ENCODE peak calls at places on chromosomes 3 and 15, in ten cellular contexts. One of them, this sample, is unnamed.

GRCh38 chr3:184461219-184461618 is 81.4 kb downstream of the CHRD start:
- DNase-seq in breast epithelium: no peak
- DNase-seq in SJSA1: no peak
- DNase-seq in fibroblast of lung: no peak
- DNase-seq in HFF-Myc: no peak
- DNase-seq in CD8-positive, alpha-beta memory T cell: no peak
- DNase-seq in mucosa of descending colon: no peak
- DNase-seq in prostate gland: no peak
- DNase-seq in astrocyte of the spinal cord: no peak
- DNase-seq in IMR-90: no peak
- DNase-seq in this sample: no peak

GRCh38 chr15:52558196-52558595 is 10.6 kb downstream of the ARPP19 start:
- DNase-seq in breast epithelium: no peak
- DNase-seq in SJSA1: peak
- DNase-seq in fibroblast of lung: peak
- DNase-seq in HFF-Myc: peak
- DNase-seq in CD8-positive, alpha-beta memory T cell: peak
- DNase-seq in mucosa of descending colon: no peak
- DNase-seq in prostate gland: no peak
- DNase-seq in astrocyte of the spinal cord: peak
- DNase-seq in IMR-90: peak
- DNase-seq in this sample: peak

GRCh38 chr3:11335056-11335608 is 62.9 kb downstream of the ATG7 start:
- DNase-seq in breast epithelium: no peak
- DNase-seq in SJSA1: peak
- DNase-seq in fibroblast of lung: peak
- DNase-seq in HFF-Myc: peak
- DNase-seq in CD8-positive, alpha-beta memory T cell: no peak
- DNase-seq in mucosa of descending colon: peak
- DNase-seq in prostate gland: peak
- DNase-seq in astrocyte of the spinal cord: peak
- DNase-seq in IMR-90: peak
- DNase-seq in this sample: peak

GRCh38 chr3:40576431-40576830 is 51.7 kb downstream of the ZNF621 start:
- DNase-seq in breast epithelium: no peak
- DNase-seq in SJSA1: no peak
- DNase-seq in fibroblast of lung: peak
- DNase-seq in HFF-Myc: no peak
- DNase-seq in CD8-positive, alpha-beta memory T cell: no peak
- DNase-seq in mucosa of descending colon: no peak
- DNase-seq in prostate gland: no peak
- DNase-seq in astrocyte of the spinal cord: peak
- DNase-seq in IMR-90: no peak
- DNase-seq in this sample: no peak

GRCh38 chr3:34388836-34389235 is 590.4 kb downstream of the PDCD6IP start:
- DNase-seq in breast epithelium: no peak
- DNase-seq in SJSA1: no peak
- DNase-seq in fibroblast of lung: no peak
- DNase-seq in HFF-Myc: no peak
- DNase-seq in CD8-positive, alpha-beta memory T cell: no peak
- DNase-seq in mucosa of descending colon: no peak
- DNase-seq in prostate gland: no peak
- DNase-seq in astrocyte of the spinal cord: no peak
- DNase-seq in IMR-90: no peak
- DNase-seq in this sample: no peak

GRCh38 chr15:66252411-66253295 is 897 bp downstream of the MEGF11 start:
- DNase-seq in breast epithelium: no peak
- DNase-seq in SJSA1: peak
- DNase-seq in fibroblast of lung: peak
- DNase-seq in HFF-Myc: no peak
- DNase-seq in CD8-positive, alpha-beta memory T cell: peak
- DNase-seq in mucosa of descending colon: peak
- DNase-seq in prostate gland: peak
- DNase-seq in astrocyte of the spinal cord: peak
- DNase-seq in IMR-90: no peak
- DNase-seq in this sample: peak

GRCh38 chr3:126390751-126391150 is 4.0 kb upstream of the CFAP100 start:
- DNase-seq in breast epithelium: no peak
- DNase-seq in SJSA1: no peak
- DNase-seq in fibroblast of lung: no peak
- DNase-seq in HFF-Myc: no peak
- DNase-seq in CD8-positive, alpha-beta memory T cell: no peak
- DNase-seq in mucosa of descending colon: no peak
- DNase-seq in prostate gland: no peak
- DNase-seq in astrocyte of the spinal cord: no peak
- DNase-seq in IMR-90: no peak
- DNase-seq in this sample: no peak

GRCh38 chr3:65245133-65246076 is 557.6 kb upstream of the ADAMTS9 start:
- DNase-seq in breast epithelium: no peak
- DNase-seq in SJSA1: no peak
- DNase-seq in fibroblast of lung: peak
- DNase-seq in HFF-Myc: no peak
- DNase-seq in CD8-positive, alpha-beta memory T cell: no peak
- DNase-seq in mucosa of descending colon: peak
- DNase-seq in prostate gland: no peak
- DNase-seq in astrocyte of the spinal cord: peak
- DNase-seq in IMR-90: peak
- DNase-seq in this sample: no peak

GRCh38 chr3:18370672-18371071 is 54.5 kb downstream of the SATB1 start:
- DNase-seq in breast epithelium: no peak
- DNase-seq in SJSA1: no peak
- DNase-seq in fibroblast of lung: no peak
- DNase-seq in HFF-Myc: no peak
- DNase-seq in CD8-positive, alpha-beta memory T cell: no peak
- DNase-seq in mucosa of descending colon: no peak
- DNase-seq in prostate gland: no peak
- DNase-seq in astrocyte of the spinal cord: no peak
- DNase-seq in IMR-90: no peak
- DNase-seq in this sample: no peak

GRCh38 chr15:64713592-64713991 is 61.8 kb downstream of the RBPMS2 start:
- DNase-seq in breast epithelium: no peak
- DNase-seq in SJSA1: no peak
- DNase-seq in fibroblast of lung: no peak
- DNase-seq in HFF-Myc: no peak
- DNase-seq in CD8-positive, alpha-beta memory T cell: no peak
- DNase-seq in mucosa of descending colon: no peak
- DNase-seq in prostate gland: no peak
- DNase-seq in astrocyte of the spinal cord: no peak
- DNase-seq in IMR-90: no peak
- DNase-seq in this sample: no peak

GRCh38 chr3:129599607-129600006 is 6.9 kb downstream of the PLXND1 start:
- DNase-seq in breast epithelium: no peak
- DNase-seq in SJSA1: peak
- DNase-seq in fibroblast of lung: peak
- DNase-seq in HFF-Myc: no peak
- DNase-seq in CD8-positive, alpha-beta memory T cell: no peak
- DNase-seq in mucosa of descending colon: no peak
- DNase-seq in prostate gland: no peak
- DNase-seq in astrocyte of the spinal cord: peak
- DNase-seq in IMR-90: peak
- DNase-seq in this sample: peak

GRCh38 chr3:133249490-133249889 is 150.4 kb upstream of the BFSP2 start:
- DNase-seq in breast epithelium: no peak
- DNase-seq in SJSA1: no peak
- DNase-seq in fibroblast of lung: no peak
- DNase-seq in HFF-Myc: no peak
- DNase-seq in CD8-positive, alpha-beta memory T cell: no peak
- DNase-seq in mucosa of descending colon: no peak
- DNase-seq in prostate gland: no peak
- DNase-seq in astrocyte of the spinal cord: no peak
- DNase-seq in IMR-90: no peak
- DNase-seq in this sample: no peak

GRCh38 chr3:134792700-134793099 is 2.4 kb upstream of the EPHB1 start:
- DNase-seq in breast epithelium: no peak
- DNase-seq in SJSA1: no peak
- DNase-seq in fibroblast of lung: no peak
- DNase-seq in HFF-Myc: no peak
- DNase-seq in CD8-positive, alpha-beta memory T cell: no peak
- DNase-seq in mucosa of descending colon: no peak
- DNase-seq in prostate gland: no peak
- DNase-seq in astrocyte of the spinal cord: no peak
- DNase-seq in IMR-90: no peak
- DNase-seq in this sample: no peak

GRCh38 chr3:125310623-125311076 is 64.5 kb downstream of the ZNF148 start:
- DNase-seq in breast epithelium: no peak
- DNase-seq in SJSA1: peak
- DNase-seq in fibroblast of lung: no peak
- DNase-seq in HFF-Myc: no peak
- DNase-seq in CD8-positive, alpha-beta memory T cell: peak
- DNase-seq in mucosa of descending colon: peak
- DNase-seq in prostate gland: no peak
- DNase-seq in astrocyte of the spinal cord: no peak
- DNase-seq in IMR-90: no peak
- DNase-seq in this sample: no peak
- H3K4me3 ChIP-seq in breast epithelium: peak
- H3K4me3 ChIP-seq in SJSA1: peak
- H3K4me3 ChIP-seq in fibroblast of lung: no peak
- H3K4me3 ChIP-seq in HFF-Myc: no peak
- H3K4me3 ChIP-seq in CD8-positive, alpha-beta memory T cell: peak
- H3K4me3 ChIP-seq in mucosa of descending colon: no peak
- H3K4me3 ChIP-seq in prostate gland: no peak
- H3K4me3 ChIP-seq in astrocyte of the spinal cord: no peak
- H3K4me3 ChIP-seq in IMR-90: no peak
- H3K4me3 ChIP-seq in this sample: no peak

GRCh38 chr15:76059320-76060097 is at the start of gene TMEM266:
- DNase-seq in breast epithelium: no peak
- DNase-seq in SJSA1: no peak
- DNase-seq in fibroblast of lung: peak
- DNase-seq in HFF-Myc: no peak
- DNase-seq in CD8-positive, alpha-beta memory T cell: no peak
- DNase-seq in mucosa of descending colon: peak
- DNase-seq in prostate gland: peak
- DNase-seq in astrocyte of the spinal cord: peak
- DNase-seq in IMR-90: peak
- DNase-seq in this sample: no peak
- H3K4me3 ChIP-seq in breast epithelium: peak
- H3K4me3 ChIP-seq in SJSA1: peak
- H3K4me3 ChIP-seq in fibroblast of lung: peak
- H3K4me3 ChIP-seq in HFF-Myc: peak
- H3K4me3 ChIP-seq in CD8-positive, alpha-beta memory T cell: peak
- H3K4me3 ChIP-seq in mucosa of descending colon: peak
- H3K4me3 ChIP-seq in prostate gland: peak
- H3K4me3 ChIP-seq in astrocyte of the spinal cord: peak
- H3K4me3 ChIP-seq in IMR-90: peak
- H3K4me3 ChIP-seq in this sample: peak

GRCh38 chr3:156483426-156483825 is 71.5 kb downstream of the SSR3 start:
- DNase-seq in breast epithelium: no peak
- DNase-seq in SJSA1: peak
- DNase-seq in fibroblast of lung: peak
- DNase-seq in HFF-Myc: peak
- DNase-seq in CD8-positive, alpha-beta memory T cell: no peak
- DNase-seq in mucosa of descending colon: peak
- DNase-seq in prostate gland: no peak
- DNase-seq in astrocyte of the spinal cord: peak
- DNase-seq in IMR-90: peak
- DNase-seq in this sample: peak
- H3K4me3 ChIP-seq in breast epithelium: no peak
- H3K4me3 ChIP-seq in SJSA1: no peak
- H3K4me3 ChIP-seq in fibroblast of lung: no peak
- H3K4me3 ChIP-seq in HFF-Myc: peak
- H3K4me3 ChIP-seq in CD8-positive, alpha-beta memory T cell: peak
- H3K4me3 ChIP-seq in mucosa of descending colon: no peak
- H3K4me3 ChIP-seq in prostate gland: no peak
- H3K4me3 ChIP-seq in astrocyte of the spinal cord: no peak
- H3K4me3 ChIP-seq in IMR-90: no peak
- H3K4me3 ChIP-seq in this sample: no peak

DNA sequence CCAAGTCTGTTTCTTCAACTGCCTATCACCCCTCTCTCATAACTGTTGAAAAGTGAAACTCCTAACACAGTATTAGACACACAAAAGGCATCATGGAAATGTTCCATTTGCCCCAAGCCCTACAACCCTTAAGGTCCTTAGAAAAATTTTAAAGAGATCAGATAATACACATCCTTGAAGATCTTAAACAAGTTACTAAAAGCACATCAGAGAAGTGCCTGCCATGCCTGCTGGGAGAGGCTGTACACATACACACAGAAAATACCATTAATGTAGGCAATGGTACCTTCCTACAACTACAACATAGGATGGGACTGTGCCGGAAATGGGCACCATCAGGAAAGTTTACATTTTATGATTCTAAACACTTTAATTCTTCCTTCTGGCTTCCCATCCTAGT is 3.3 kb downstream of the ADAM10 start:
- DNase-seq in breast epithelium: no peak
- DNase-seq in SJSA1: no peak
- DNase-seq in fibroblast of lung: no peak
- DNase-seq in HFF-Myc: no peak
- DNase-seq in CD8-positive, alpha-beta memory T cell: no peak
- DNase-seq in mucosa of descending colon: no peak
- DNase-seq in prostate gland: no peak
- DNase-seq in astrocyte of the spinal cord: no peak
- DNase-seq in IMR-90: no peak
- DNase-seq in this sample: no peak
- H3K4me3 ChIP-seq in breast epithelium: no peak
- H3K4me3 ChIP-seq in SJSA1: no peak
- H3K4me3 ChIP-seq in fibroblast of lung: peak
- H3K4me3 ChIP-seq in HFF-Myc: peak
- H3K4me3 ChIP-seq in CD8-positive, alpha-beta memory T cell: no peak
- H3K4me3 ChIP-seq in mucosa of descending colon: no peak
- H3K4me3 ChIP-seq in prostate gland: no peak
- H3K4me3 ChIP-seq in astrocyte of the spinal cord: no peak
- H3K4me3 ChIP-seq in IMR-90: peak
- H3K4me3 ChIP-seq in this sample: no peak

GRCh38 chr15:36401586-36401966 is 177.8 kb upstream of the CDIN1 start:
- DNase-seq in breast epithelium: no peak
- DNase-seq in SJSA1: peak
- DNase-seq in fibroblast of lung: no peak
- DNase-seq in HFF-Myc: no peak
- DNase-seq in CD8-positive, alpha-beta memory T cell: no peak
- DNase-seq in mucosa of descending colon: no peak
- DNase-seq in prostate gland: no peak
- DNase-seq in astrocyte of the spinal cord: no peak
- DNase-seq in IMR-90: no peak
- DNase-seq in this sample: no peak
- H3K4me3 ChIP-seq in breast epithelium: no peak
- H3K4me3 ChIP-seq in SJSA1: peak
- H3K4me3 ChIP-seq in fibroblast of lung: peak
- H3K4me3 ChIP-seq in HFF-Myc: no peak
- H3K4me3 ChIP-seq in CD8-positive, alpha-beta memory T cell: no peak
- H3K4me3 ChIP-seq in mucosa of descending colon: no peak
- H3K4me3 ChIP-seq in prostate gland: no peak
- H3K4me3 ChIP-seq in astrocyte of the spinal cord: no peak
- H3K4me3 ChIP-seq in IMR-90: no peak
- H3K4me3 ChIP-seq in this sample: no peak

DNA sequence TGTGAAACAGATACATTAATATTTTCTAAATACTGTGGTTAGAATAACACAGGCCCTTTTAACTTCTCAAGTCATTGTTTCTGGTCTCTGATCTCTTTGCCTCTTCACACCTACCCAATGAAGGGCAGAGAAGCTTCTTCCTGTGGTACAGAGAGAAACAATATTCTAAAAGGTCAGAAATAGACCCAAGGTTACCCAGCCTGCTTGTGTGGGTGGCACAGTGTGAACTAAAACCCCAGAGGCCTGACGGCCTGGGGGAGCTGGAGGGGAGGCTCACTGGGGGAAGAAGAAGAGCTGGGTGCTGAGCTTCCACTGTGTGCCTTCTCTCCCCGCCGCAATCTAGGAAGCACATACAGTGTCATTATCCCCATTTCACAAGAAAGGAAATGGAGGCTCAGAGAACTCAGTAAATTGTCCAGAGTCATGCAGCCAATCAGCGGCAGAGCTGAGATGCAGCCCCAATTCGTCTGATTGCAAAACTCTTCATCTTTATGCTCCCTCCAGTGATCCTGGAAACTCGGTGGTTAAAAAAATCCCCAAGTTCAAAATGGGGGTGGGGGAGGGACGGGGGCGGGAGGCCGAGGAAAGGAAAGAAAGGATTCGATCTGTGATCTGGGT is 64.1 kb upstream of the HEG1 start:
- DNase-seq in breast epithelium: no peak
- DNase-seq in SJSA1: no peak
- DNase-seq in fibroblast of lung: no peak
- DNase-seq in HFF-Myc: no peak
- DNase-seq in CD8-positive, alpha-beta memory T cell: no peak
- DNase-seq in mucosa of descending colon: no peak
- DNase-seq in prostate gland: no peak
- DNase-seq in astrocyte of the spinal cord: peak
- DNase-seq in IMR-90: no peak
- DNase-seq in this sample: no peak
- H3K4me3 ChIP-seq in breast epithelium: peak
- H3K4me3 ChIP-seq in SJSA1: no peak
- H3K4me3 ChIP-seq in fibroblast of lung: no peak
- H3K4me3 ChIP-seq in HFF-Myc: no peak
- H3K4me3 ChIP-seq in CD8-positive, alpha-beta memory T cell: peak
- H3K4me3 ChIP-seq in mucosa of descending colon: no peak
- H3K4me3 ChIP-seq in prostate gland: no peak
- H3K4me3 ChIP-seq in astrocyte of the spinal cord: no peak
- H3K4me3 ChIP-seq in IMR-90: no peak
- H3K4me3 ChIP-seq in this sample: no peak

This sample was measured in brain microvascular endothelial cell.